ENCODE peak calls at places on chromosomes 13 and 19, in six cellular contexts. One of them, this sample, is unnamed.

GRCh38 chr13:39957868-39958676 is 302.6 kb downstream of the COG6 start:
- DNase-seq in heart left ventricle: no peak
- DNase-seq in uterus: no peak
- DNase-seq in GM12878: no peak
- DNase-seq in lower leg skin: no peak
- DNase-seq in transverse colon: no peak
- DNase-seq in this sample: no peak

GRCh38 chr19:35264281-35265125 is 4.3 kb upstream of the USF2 start:
- DNase-seq in heart left ventricle: no peak
- DNase-seq in uterus: peak; percentile 10
- DNase-seq in GM12878: no peak
- DNase-seq in lower leg skin: peak; percentile 70
- DNase-seq in transverse colon: peak; percentile 6
- DNase-seq in this sample: no peak

GRCh38 chr13:78241278-78241919 is 322.8 kb upstream of the EDNRB start:
- DNase-seq in heart left ventricle: peak; percentile 16
- DNase-seq in uterus: no peak
- DNase-seq in GM12878: no peak
- DNase-seq in lower leg skin: no peak
- DNase-seq in transverse colon: peak; percentile 21
- DNase-seq in this sample: peak; percentile 5

GRCh38 chr13:113930711-113931637 is 42.9 kb downstream of the C13orf46 start:
- DNase-seq in heart left ventricle: peak; percentile 14
- DNase-seq in uterus: peak; percentile 11
- DNase-seq in GM12878: peak; percentile 44
- DNase-seq in lower leg skin: peak; percentile 81
- DNase-seq in transverse colon: no peak
- DNase-seq in this sample: no peak

GRCh38 chr13:76976488-76976887 is 15.4 kb upstream of the CLN5 start:
- DNase-seq in heart left ventricle: no peak
- DNase-seq in uterus: no peak
- DNase-seq in GM12878: no peak
- DNase-seq in lower leg skin: no peak
- DNase-seq in transverse colon: no peak
- DNase-seq in this sample: no peak

GRCh38 chr13:95893861-95894260 is 159.3 kb downstream of the UGGT2 start:
- DNase-seq in heart left ventricle: no peak
- DNase-seq in uterus: no peak
- DNase-seq in GM12878: no peak
- DNase-seq in lower leg skin: no peak
- DNase-seq in transverse colon: no peak
- DNase-seq in this sample: no peak

GRCh38 chr13:34349091-34349722 is 531.3 kb downstream of the RFC3 start:
- DNase-seq in heart left ventricle: peak; percentile 77
- DNase-seq in uterus: peak; percentile 44
- DNase-seq in GM12878: no peak
- DNase-seq in lower leg skin: peak; percentile 92
- DNase-seq in transverse colon: peak; percentile 25
- DNase-seq in this sample: peak; percentile 12

GRCh38 chr13:29713841-29714240 is 118.4 kb upstream of the SLC7A1 start:
- DNase-seq in heart left ventricle: no peak
- DNase-seq in uterus: no peak
- DNase-seq in GM12878: no peak
- DNase-seq in lower leg skin: no peak
- DNase-seq in transverse colon: no peak
- DNase-seq in this sample: no peak

GRCh38 chr19:17687857-17688784 is at the start of gene UNC13A:
- DNase-seq in heart left ventricle: peak; percentile 56
- DNase-seq in uterus: no peak
- DNase-seq in GM12878: no peak
- DNase-seq in lower leg skin: no peak
- DNase-seq in transverse colon: peak; percentile 13
- DNase-seq in this sample: no peak

GRCh38 chr19:47432499-47432898 is 13.2 kb upstream of the MEIS3 start:
- DNase-seq in heart left ventricle: no peak
- DNase-seq in uterus: no peak
- DNase-seq in GM12878: no peak
- DNase-seq in lower leg skin: no peak
- DNase-seq in transverse colon: no peak
- DNase-seq in this sample: no peak

GRCh38 chr19:47994209-47994802 is at the start of gene ELSPBP1:
- DNase-seq in heart left ventricle: no peak
- DNase-seq in uterus: no peak
- DNase-seq in GM12878: no peak
- DNase-seq in lower leg skin: no peak
- DNase-seq in transverse colon: no peak
- DNase-seq in this sample: no peak

GRCh38 chr19:56538761-56539263 is at the start of gene ZFP28:
- DNase-seq in heart left ventricle: peak; percentile 89
- DNase-seq in uterus: peak; percentile 78
- DNase-seq in GM12878: no peak
- DNase-seq in lower leg skin: peak; percentile 93
- DNase-seq in transverse colon: peak; percentile 81
- DNase-seq in this sample: peak; percentile 89

GRCh38 chr19:56537442-56537841 is 1.3 kb upstream of the ZFP28 start:
- DNase-seq in heart left ventricle: no peak
- DNase-seq in uterus: no peak
- DNase-seq in GM12878: no peak
- DNase-seq in lower leg skin: no peak
- DNase-seq in transverse colon: no peak
- DNase-seq in this sample: no peak

GRCh38 chr19:56543776-56544175 is 5.0 kb downstream of the ZFP28 start:
- DNase-seq in heart left ventricle: no peak
- DNase-seq in uterus: no peak
- DNase-seq in GM12878: no peak
- DNase-seq in lower leg skin: no peak
- DNase-seq in transverse colon: no peak
- DNase-seq in this sample: no peak

GRCh38 chr19:56538254-56538760 is 441 bp upstream of the ZFP28 start:
- DNase-seq in heart left ventricle: peak; percentile 93
- DNase-seq in uterus: peak; percentile 89
- DNase-seq in GM12878: peak; percentile 3
- DNase-seq in lower leg skin: peak; percentile 97
- DNase-seq in transverse colon: peak; percentile 89
- DNase-seq in this sample: peak; percentile 98
- TF ChIP-seq POLR2A in heart left ventricle: no peak
- TF ChIP-seq POLR2A in uterus: no peak
- TF ChIP-seq POLR2A in GM12878: no peak
- TF ChIP-seq POLR2A in lower leg skin: no peak
- TF ChIP-seq POLR2A in transverse colon: no peak
- TF ChIP-seq POLR2A in this sample: peak; percentile 34

GRCh38 chr19:33903489-33903850 is 106.8 kb downstream of the KCTD15 start:
- DNase-seq in heart left ventricle: no peak
- DNase-seq in uterus: no peak
- DNase-seq in GM12878: no peak
- DNase-seq in lower leg skin: no peak
- DNase-seq in transverse colon: no peak
- DNase-seq in this sample: no peak

GRCh38 chr19:33906578-33907335 is 110.1 kb downstream of the KCTD15 start:
- DNase-seq in heart left ventricle: peak; percentile 20
- DNase-seq in uterus: no peak
- DNase-seq in GM12878: no peak
- DNase-seq in lower leg skin: no peak
- DNase-seq in transverse colon: no peak
- DNase-seq in this sample: no peak

GRCh38 chr19:33904681-33905080 is 108.0 kb downstream of the KCTD15 start:
- DNase-seq in heart left ventricle: peak; percentile 25
- DNase-seq in uterus: no peak
- DNase-seq in GM12878: no peak
- DNase-seq in lower leg skin: no peak
- DNase-seq in transverse colon: no peak
- DNase-seq in this sample: no peak

GRCh38 chr19:33905473-33905936 is 108.8 kb downstream of the KCTD15 start:
- DNase-seq in heart left ventricle: peak; percentile 51
- DNase-seq in uterus: no peak
- DNase-seq in GM12878: no peak
- DNase-seq in lower leg skin: no peak
- DNase-seq in transverse colon: peak; percentile 14
- DNase-seq in this sample: no peak

GRCh38 chr19:33905937-33906577 is 109.4 kb downstream of the KCTD15 start:
- DNase-seq in heart left ventricle: peak; percentile 86
- DNase-seq in uterus: peak; percentile 40
- DNase-seq in GM12878: no peak
- DNase-seq in lower leg skin: peak; percentile 92
- DNase-seq in transverse colon: peak; percentile 85
- DNase-seq in this sample: no peak
- TF ChIP-seq POLR2A in heart left ventricle: no peak
- TF ChIP-seq POLR2A in uterus: no peak
- TF ChIP-seq POLR2A in GM12878: no peak
- TF ChIP-seq POLR2A in lower leg skin: no peak
- TF ChIP-seq POLR2A in transverse colon: peak; percentile 80
- TF ChIP-seq POLR2A in this sample: no peak

GRCh38 chr19:3683405-3683865 is 16.8 kb downstream of the PIP5K1C start:
- DNase-seq in heart left ventricle: peak; percentile 80
- DNase-seq in uterus: peak; percentile 81
- DNase-seq in GM12878: no peak
- DNase-seq in lower leg skin: no peak
- DNase-seq in transverse colon: no peak
- DNase-seq in this sample: no peak

GRCh38 chr19:3684817-3685410 is 15.4 kb downstream of the PIP5K1C start:
- DNase-seq in heart left ventricle: no peak
- DNase-seq in uterus: no peak
- DNase-seq in GM12878: no peak
- DNase-seq in lower leg skin: no peak
- DNase-seq in transverse colon: no peak
- DNase-seq in this sample: no peak

GRCh38 chr19:3682286-3682685 is 18.0 kb downstream of the PIP5K1C start:
- DNase-seq in heart left ventricle: no peak
- DNase-seq in uterus: no peak
- DNase-seq in GM12878: no peak
- DNase-seq in lower leg skin: no peak
- DNase-seq in transverse colon: no peak
- DNase-seq in this sample: no peak

GRCh38 chr19:3682741-3683404 is 17.4 kb downstream of the PIP5K1C start:
- DNase-seq in heart left ventricle: no peak
- DNase-seq in uterus: peak; percentile 80
- DNase-seq in GM12878: no peak
- DNase-seq in lower leg skin: no peak
- DNase-seq in transverse colon: no peak
- DNase-seq in this sample: no peak

DNA sequence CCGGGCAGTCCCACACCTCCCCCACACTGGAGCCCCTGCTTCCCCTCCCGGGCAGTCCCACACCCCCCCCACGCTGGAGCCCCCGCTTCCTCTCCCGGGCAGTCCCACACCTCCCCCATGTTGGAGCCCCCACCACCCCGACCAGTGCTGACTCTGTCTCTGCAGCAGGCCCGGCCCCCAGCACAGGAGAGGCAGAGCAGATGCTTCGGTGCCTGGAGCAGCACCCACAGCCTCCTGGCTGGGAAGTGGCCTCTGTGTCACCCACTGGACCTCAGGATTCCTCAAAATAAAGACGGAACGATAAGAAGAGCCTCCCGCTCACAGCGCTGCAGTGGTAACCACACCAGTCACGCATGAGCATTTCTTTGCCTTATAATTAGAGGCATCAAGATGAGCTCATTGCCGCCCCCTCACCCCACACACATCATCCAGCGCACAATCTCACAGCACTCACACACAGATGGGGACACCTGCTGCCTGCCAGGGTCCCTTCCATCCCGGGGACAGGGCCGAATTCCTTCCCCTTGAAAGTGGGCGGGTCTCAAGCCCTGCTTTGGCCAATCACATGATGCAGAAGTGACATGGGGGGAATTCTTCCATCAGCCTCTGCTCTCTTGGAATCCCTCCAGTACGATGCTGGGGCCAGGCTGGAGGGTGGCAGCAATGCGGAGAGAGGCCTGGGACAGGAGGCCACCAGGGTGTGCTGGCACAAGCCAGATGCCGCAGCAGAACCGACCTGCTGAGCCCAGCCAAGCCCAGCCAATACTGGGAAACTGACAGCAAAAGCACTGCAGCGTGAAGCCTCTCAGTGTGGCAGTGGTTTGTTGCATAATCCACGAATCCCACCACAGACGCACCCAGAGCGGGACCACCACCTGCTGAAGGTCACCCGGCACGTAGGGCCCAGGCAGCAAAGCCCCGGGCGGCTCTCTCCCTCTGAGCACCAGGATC is 16.1 kb downstream of the PIP5K1C start:
- DNase-seq in heart left ventricle: no peak
- DNase-seq in uterus: no peak
- DNase-seq in GM12878: no peak
- DNase-seq in lower leg skin: no peak
- DNase-seq in transverse colon: no peak
- DNase-seq in this sample: no peak
- TF ChIP-seq POLR2A in heart left ventricle: no peak
- TF ChIP-seq POLR2A in uterus: no peak
- TF ChIP-seq POLR2A in GM12878: no peak
- TF ChIP-seq POLR2A in lower leg skin: no peak
- TF ChIP-seq POLR2A in transverse colon: no peak
- TF ChIP-seq POLR2A in this sample: no peak

GRCh38 chr19:43575156-43575950 is at the start of the genes PINLYP and XRCC1:
- DNase-seq in heart left ventricle: peak; percentile 99
- DNase-seq in uterus: peak; percentile 98
- DNase-seq in GM12878: peak; percentile 93
- DNase-seq in lower leg skin: peak; percentile 99
- DNase-seq in transverse colon: peak; percentile 98
- DNase-seq in this sample: peak; percentile 99
- TF ChIP-seq POLR2A in heart left ventricle: no peak
- TF ChIP-seq POLR2A in uterus: peak; percentile 55
- TF ChIP-seq POLR2A in GM12878: peak; percentile 72
- TF ChIP-seq POLR2A in lower leg skin: no peak
- TF ChIP-seq POLR2A in transverse colon: peak; percentile 48
- TF ChIP-seq POLR2A in this sample: peak; percentile 60

GRCh38 chr13:109979186-109979585 is 192.8 kb upstream of the IRS2 start:
- DNase-seq in heart left ventricle: no peak
- DNase-seq in uterus: no peak
- DNase-seq in GM12878: no peak
- DNase-seq in lower leg skin: peak; percentile 25
- DNase-seq in transverse colon: no peak
- DNase-seq in this sample: no peak
- TF ChIP-seq POLR2A in heart left ventricle: no peak
- TF ChIP-seq POLR2A in uterus: no peak
- TF ChIP-seq POLR2A in GM12878: no peak
- TF ChIP-seq POLR2A in lower leg skin: no peak
- TF ChIP-seq POLR2A in transverse colon: no peak
- TF ChIP-seq POLR2A in this sample: no peak

GRCh38 chr19:55062735-55063491 is at the start of gene RDH13:
- DNase-seq in heart left ventricle: peak; percentile 97
- DNase-seq in uterus: peak; percentile 94
- DNase-seq in GM12878: peak; percentile 75
- DNase-seq in lower leg skin: peak; percentile 99
- DNase-seq in transverse colon: peak; percentile 98
- DNase-seq in this sample: peak; percentile 100
- TF ChIP-seq POLR2A in heart left ventricle: no peak
- TF ChIP-seq POLR2A in uterus: no peak
- TF ChIP-seq POLR2A in GM12878: peak; percentile 72
- TF ChIP-seq POLR2A in lower leg skin: no peak
- TF ChIP-seq POLR2A in transverse colon: peak; percentile 83
- TF ChIP-seq POLR2A in this sample: peak; percentile 97

DNA sequence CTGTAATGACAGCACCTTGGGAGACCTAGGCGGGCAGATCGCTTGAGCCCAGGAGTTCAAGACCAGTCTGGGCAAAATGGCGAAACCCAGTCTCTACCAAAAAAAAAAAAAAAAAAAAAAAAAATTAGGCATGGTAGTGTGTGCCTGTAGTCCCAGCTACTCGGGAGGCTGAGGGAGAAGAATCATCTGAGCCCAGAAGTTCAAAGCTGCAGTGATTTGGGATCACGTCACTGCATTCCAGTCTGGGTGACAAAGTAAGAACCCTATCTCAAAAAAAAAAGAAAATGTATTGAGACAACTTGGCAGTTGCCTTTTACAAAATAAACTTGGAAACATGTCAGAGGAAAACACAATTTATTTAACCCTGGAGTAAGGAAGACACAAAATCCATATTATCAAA is 26.8 kb downstream of the RBM26 start:
- DNase-seq in heart left ventricle: no peak
- DNase-seq in uterus: no peak
- DNase-seq in GM12878: no peak
- DNase-seq in lower leg skin: no peak
- DNase-seq in transverse colon: no peak
- DNase-seq in this sample: no peak
- TF ChIP-seq POLR2A in heart left ventricle: no peak
- TF ChIP-seq POLR2A in uterus: no peak
- TF ChIP-seq POLR2A in GM12878: no peak
- TF ChIP-seq POLR2A in lower leg skin: no peak
- TF ChIP-seq POLR2A in transverse colon: no peak
- TF ChIP-seq POLR2A in this sample: no peak